ENCODE peak calls at places on chromosomes 11 and 22, in seven cellular contexts. I is astrocyte of the spinal cord, F is AG09309, Z is AG04450, A is WTC11, H is AG10803, K is fibroblast of mammary gland. G is an unnamed sample.

GRCh38 chr11:10878408-10879214 is 20.8 kb upstream of the ZBED5 start:
- DNase-seq in I (peak; percentile 81), F (no peak), Z (peak; percentile 23), A (no peak), H (peak; percentile 74), K (peak; percentile 83), G (no peak)

GRCh38 chr22:50715776-50716175 is 22.2 kb upstream of the ACR start:
- DNase-seq in I (no peak), F (no peak), Z (no peak), A (no peak), H (no peak), K (no peak), G (no peak)

GRCh38 chr11:69652999-69653398 is 12.0 kb downstream of the CCND1 start:
- DNase-seq in I (no peak), F (no peak), Z (no peak), A (no peak), H (no peak), K (no peak), G (no peak)

GRCh38 chr11:23573430-23573829 is 713.2 kb upstream of the CCDC179 start:
- DNase-seq in I (peak; percentile 26), F (no peak), Z (no peak), A (no peak), H (no peak), K (no peak), G (no peak)

GRCh38 chr11:128462802-128463385 is 124.5 kb downstream of the ETS1 start:
- DNase-seq in I (no peak), F (no peak), Z (no peak), A (no peak), H (no peak), K (no peak), G (no peak)

GRCh38 chr11:20015101-20015500 is 145.2 kb downstream of the DBX1 start:
- DNase-seq in I (no peak), F (no peak), Z (no peak), A (no peak), H (peak; percentile 65), K (peak; percentile 20), G (no peak)

GRCh38 chr11:30346068-30346688 is 23.3 kb downstream of the ARL14EP start:
- DNase-seq in I (peak; percentile 62), F (no peak), Z (peak; percentile 15), A (no peak), H (peak; percentile 55), K (peak; percentile 61), G (no peak)

GRCh38 chr11:21634491-21634890 is 558.4 kb upstream of the ANO5 start:
- DNase-seq in I (no peak), F (no peak), Z (no peak), A (no peak), H (no peak), K (no peak), G (no peak)

GRCh38 chr11:46386674-46387073 is 4.9 kb downstream of the CHRM4 start:
- DNase-seq in I (no peak), F (no peak), Z (no peak), A (no peak), H (no peak), K (peak; percentile 52), G (no peak)

GRCh38 chr11:39724404-39724803 is 1735.0 kb downstream of the LRRC4C start:
- DNase-seq in I (no peak), F (no peak), Z (no peak), A (no peak), H (no peak), K (no peak), G (no peak)

GRCh38 chr11:129935723-129936122 is 40.3 kb upstream of the NFRKB start:
- DNase-seq in I (no peak), F (no peak), Z (no peak), A (no peak), H (no peak), K (no peak), G (no peak)

GRCh38 chr22:50010676-50011446 is 1.7 kb downstream of the IL17REL start:
- DNase-seq in I (no peak), F (no peak), Z (no peak), A (no peak), H (no peak), K (no peak), G (no peak)

GRCh38 chr22:40463727-40464126 is 93.3 kb downstream of the SGSM3 start:
- DNase-seq in I (no peak), F (no peak), Z (no peak), A (no peak), H (no peak), K (no peak), G (no peak)

GRCh38 chr11:47768090-47768620 is 1.0 kb upstream of the FNBP4 start:
- DNase-seq in I (peak; percentile 68), F (peak; percentile 45), Z (no peak), A (no peak), H (peak; percentile 89), K (peak; percentile 78), G (no peak)

GRCh38 chr11:21894492-21894891 is 298.4 kb upstream of the ANO5 start:
- DNase-seq in I (no peak), F (no peak), Z (no peak), A (no peak), H (no peak), K (no peak), G (no peak)

GRCh38 chr11:131038597-131038996 is 122.3 kb upstream of the SNX19 start:
- DNase-seq in I (no peak), F (no peak), Z (no peak), A (no peak), H (no peak), K (peak; percentile 28), G (no peak)

GRCh38 chr11:269146-269890 is 8.9 kb upstream of the NLRP6 start:
- DNase-seq in I (no peak), F (no peak), Z (no peak), A (no peak), H (peak; percentile 56), K (peak; percentile 10), G (no peak)

GRCh38 chr11:130652671-130653335 is 204.4 kb downstream of the ADAMTS15 start:
- DNase-seq in I (peak; percentile 78), F (peak; percentile 84), Z (peak; percentile 73), A (no peak), H (peak; percentile 95), K (peak; percentile 96), G (no peak)

GRCh38 chr22:43849731-43850130 is 12.6 kb downstream of the SULT4A1 start:
- DNase-seq in I (no peak), F (no peak), Z (no peak), A (no peak), H (no peak), K (no peak), G (no peak)

GRCh38 chr11:125167292-125167953 is 2.9 kb downstream of the PKNOX2 start:
- DNase-seq in I (peak; percentile 65), F (no peak), Z (no peak), A (peak; percentile 69), H (no peak), K (no peak), G (no peak)
- TF ChIP-seq CTCF in I (no peak), F (no peak), Z (no peak), A (no peak), H (no peak), K (no peak), G (no peak)

DNA sequence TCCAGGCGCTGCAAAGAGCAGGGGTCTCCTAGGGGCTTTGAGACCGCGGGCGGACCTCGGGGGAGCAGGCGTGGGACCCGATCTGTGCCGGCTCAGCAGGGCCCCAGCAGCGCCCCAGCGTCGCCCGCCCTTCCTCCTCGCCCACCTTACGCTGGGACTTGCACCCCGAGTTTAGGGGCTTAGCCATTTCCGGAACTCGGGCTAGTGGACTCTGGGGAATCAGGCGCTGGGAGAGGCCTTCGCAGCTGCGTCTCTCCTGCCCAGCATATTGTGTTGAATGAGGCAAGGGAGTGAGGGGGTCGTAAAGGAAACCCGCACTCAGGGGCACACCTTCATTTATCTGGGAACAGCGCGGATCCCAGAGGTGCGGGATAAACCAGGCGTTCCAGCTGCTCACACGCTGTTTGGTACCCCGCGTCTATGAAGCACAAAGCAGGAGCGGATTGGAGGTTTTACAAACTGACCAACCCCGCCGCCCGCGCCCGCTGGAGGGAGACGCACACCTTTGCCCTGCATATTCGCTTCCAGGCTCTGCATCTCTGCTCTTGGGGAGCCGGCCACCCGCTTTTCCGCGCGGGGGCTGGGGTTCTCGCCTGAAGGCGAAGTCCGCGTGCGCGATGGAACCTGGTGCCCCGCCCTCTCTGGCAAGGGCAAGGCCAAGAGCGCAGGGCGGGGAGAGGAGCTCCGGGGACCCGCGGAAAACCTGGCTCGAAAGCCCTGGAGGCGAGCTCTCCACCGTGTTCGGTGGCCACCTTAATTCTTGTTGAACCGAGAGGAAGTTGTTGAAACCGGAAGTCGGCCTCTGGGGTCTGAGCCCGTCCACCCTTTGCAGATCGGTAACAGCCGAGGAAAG is 6.7 kb upstream of the ALX4 start:
- DNase-seq in I (no peak), F (no peak), Z (no peak), A (peak; percentile 73), H (no peak), K (no peak), G (no peak)
- TF ChIP-seq CTCF in I (no peak), F (peak; percentile 2), Z (no peak), A (no peak), H (no peak), K (no peak), G (no peak)

GRCh38 chr11:17229481-17230152 is 21.8 kb upstream of the PIK3C2A start:
- DNase-seq in I (no peak), F (no peak), Z (no peak), A (no peak), H (no peak), K (peak; percentile 21), G (no peak)
- TF ChIP-seq CTCF in I (no peak), F (no peak), Z (no peak), A (no peak), H (no peak), K (no peak), G (no peak)

GRCh38 chr11:75014129-75014528 is 25.4 kb downstream of the NEU3 start:
- DNase-seq in I (peak; percentile 63), F (peak; percentile 37), Z (peak; percentile 77), A (no peak), H (peak; percentile 86), K (peak; percentile 91), G (no peak)
- TF ChIP-seq CTCF in I (peak; percentile 15), F (peak; percentile 21), Z (peak; percentile 43), A (no peak), H (peak; percentile 53), K (peak; percentile 38), G (no peak)

DNA sequence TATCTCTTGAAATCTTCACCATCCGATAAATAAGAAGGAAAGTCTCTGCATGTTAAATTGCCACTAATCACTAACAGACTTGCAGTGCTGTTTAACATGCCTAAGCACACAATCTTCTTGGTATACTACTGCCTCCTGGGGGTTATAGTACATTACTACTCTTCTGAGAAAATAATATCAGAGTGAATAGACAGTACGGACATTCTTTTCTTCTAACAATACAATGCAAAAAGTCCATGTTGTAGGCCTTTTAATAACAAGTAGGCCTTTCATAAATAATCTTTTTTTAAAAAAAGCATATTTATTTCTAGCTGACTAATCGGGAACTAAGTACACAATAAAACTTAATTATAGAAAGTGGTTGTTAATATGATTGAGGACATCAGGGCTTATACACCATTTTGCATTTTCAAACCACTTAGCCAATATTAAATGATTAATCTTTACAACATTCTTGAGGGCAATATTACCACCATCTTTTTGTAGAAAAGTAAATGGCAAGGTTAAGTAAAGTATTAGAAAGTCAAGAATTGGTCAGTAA is 84.8 kb downstream of the TTC28 start:
- DNase-seq in I (peak; percentile 76), F (peak; percentile 49), Z (peak; percentile 23), A (no peak), H (peak; percentile 81), K (peak; percentile 81), G (no peak)
- TF ChIP-seq CTCF in I (peak; percentile 62), F (peak; percentile 54), Z (peak; percentile 76), A (peak; percentile 40), H (peak; percentile 85), K (peak; percentile 85), G (peak; percentile 19)